ENCODE peak calls at places on chromosomes 11 and 22, in four cellular contexts. C is fibroblast of mammary gland, M is tibial nerve, Z is endothelial cell. J is an unnamed sample.

GRCh38 chr22:39174498-39175120 is 22.1 kb upstream of the CBX7 start:
- DNase-seq in C (peak), M (peak), Z (peak), J (peak)

GRCh38 chr22:49521787-49522224 is 305.9 kb downstream of the BRD1 start:
- DNase-seq in C (no peak), M (no peak), Z (no peak), J (no peak)

GRCh38 chr11:12556788-12557384 is 117.3 kb upstream of the TEAD1 start:
- DNase-seq in C (peak), M (peak), Z (no peak), J (no peak)

GRCh38 chr22:46067159-46068111 is 82.9 kb upstream of the PPARA start:
- DNase-seq in C (peak), M (no peak), Z (no peak), J (no peak)

GRCh38 chr11:85627998-85628770 is at the start of gene TMEM126B:
- DNase-seq in C (peak), M (peak), Z (peak), J (peak)

GRCh38 chr11:17979770-17980371 is 33.0 kb downstream of the SERGEF start:
- DNase-seq in C (peak), M (peak), Z (peak), J (peak)

GRCh38 chr22:42340695-42341383 is 70.4 kb upstream of the TCF20 start:
- DNase-seq in C (no peak), M (no peak), Z (peak), J (no peak)

GRCh38 chr11:78251083-78251699 is 62.5 kb downstream of the USP35 start:
- DNase-seq in C (peak), M (no peak), Z (no peak), J (no peak)

GRCh38 chr11:68045900-68046299 is 7.1 kb downstream of the TCIRG1 start:
- DNase-seq in C (no peak), M (no peak), Z (no peak), J (no peak)

GRCh38 chr11:1765871-1766718 is 2.4 kb upstream of the CTSD start:
- DNase-seq in C (no peak), M (no peak), Z (no peak), J (peak)
- TF ChIP-seq CTCF in C (peak), M (no peak), Z (peak), J (no peak)

GRCh38 chr22:26643368-26644100 is 13.9 kb upstream of the MIAT start:
- DNase-seq in C (no peak), M (no peak), Z (no peak), J (no peak)

GRCh38 chr22:26648011-26648497 is 9.3 kb upstream of the MIAT start:
- DNase-seq in C (no peak), M (no peak), Z (no peak), J (peak)

GRCh38 chr22:26646158-26646557 is 11.2 kb upstream of the MIAT start:
- DNase-seq in C (peak), M (no peak), Z (no peak), J (no peak)

DNA sequence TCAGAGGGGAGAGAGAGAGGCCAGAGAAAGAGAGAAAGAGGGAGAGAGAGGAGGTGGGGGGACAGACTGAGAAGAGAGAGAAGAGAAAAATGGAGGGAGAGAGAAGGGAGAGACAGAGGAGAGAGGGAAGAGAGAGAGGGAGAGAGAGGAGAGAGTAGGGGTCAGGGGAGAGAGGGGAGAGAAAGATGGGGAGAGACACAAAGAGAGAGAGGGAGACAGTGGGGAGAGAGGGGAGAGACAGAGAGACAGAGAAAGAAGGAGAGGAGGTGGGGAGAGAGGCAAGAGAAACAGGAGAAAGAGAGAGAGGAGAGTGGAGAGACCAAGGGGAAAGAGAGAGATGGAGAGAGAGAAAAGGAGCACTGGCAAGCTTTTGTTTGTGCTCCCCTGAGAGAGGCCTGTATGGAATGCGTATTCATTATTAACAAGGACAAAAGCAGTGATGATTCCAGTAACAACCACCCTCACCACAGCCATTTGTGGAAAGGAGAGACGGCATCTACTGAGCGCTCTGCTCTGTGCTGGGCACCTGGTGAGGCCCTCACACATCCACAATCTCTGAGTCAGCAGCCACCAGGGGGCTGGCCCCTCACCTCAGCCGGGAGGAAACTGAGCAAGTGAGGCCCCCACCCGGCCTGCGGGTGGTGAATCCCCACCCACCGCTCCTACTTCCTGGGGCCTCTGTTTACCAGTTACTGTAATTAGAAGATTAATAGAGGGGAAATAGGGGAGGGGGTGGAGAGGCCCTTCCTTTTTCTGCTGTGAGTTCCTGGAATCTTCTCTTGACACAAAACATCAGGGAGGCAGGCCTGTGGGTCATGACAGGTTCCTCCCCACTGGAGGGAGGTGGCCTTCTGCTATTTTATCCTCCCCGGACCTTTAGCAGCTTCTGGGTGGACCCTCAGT is 14.7 kb upstream of the MIAT start:
- DNase-seq in C (no peak), M (no peak), Z (peak), J (peak)
- TF ChIP-seq CTCF in C (no peak), M (no peak), Z (no peak), J (peak)

GRCh38 chr11:94876645-94877445 is 96.5 kb downstream of the CWC15 start:
- DNase-seq in C (peak), M (peak), Z (no peak), J (peak)
- TF ChIP-seq CTCF in C (peak), M (peak), Z (no peak), J (peak)

GRCh38 chr22:34111210-34111824 is 191.0 kb upstream of the LARGE1 start:
- DNase-seq in C (peak), M (peak), Z (peak), J (peak)
- TF ChIP-seq CTCF in C (peak), M (peak), Z (peak), J (peak)

J was measured in activated CD8-positive, alpha-beta T cell treated with anti-CD3 and anti-CD28 coated beads for 36 hours.